ENCODE peak calls at places on chromosomes 1 and 21, in four cellular contexts. F is T-helper 2 cell, C is left ventricle myocardium inferior, D is T-helper 9 cell. Z is an unnamed sample.

GRCh38 chr1:12415239-12415543 is 185.4 kb downstream of the VPS13D start:
- DNase-seq in C (no peak), D (no peak), F (no peak), Z (no peak)

GRCh38 chr21:46667191-46667734 is 31.8 kb downstream of the PRMT2 start:
- DNase-seq in F (no peak), C (no peak), D (no peak), Z (no peak)

GRCh38 chr1:246317723-246318359 is 189.2 kb downstream of the SMYD3 start:
- DNase-seq in D (no peak), F (no peak), C (no peak), Z (no peak)

GRCh38 chr1:110248746-110249145 is 38.6 kb downstream of the KCNC4 start:
- DNase-seq in F (no peak), D (no peak), C (no peak), Z (no peak)

GRCh38 chr1:165666152-165666551 is 32.2 kb downstream of the ALDH9A1 start:
- DNase-seq in C (no peak), D (no peak), F (no peak), Z (no peak)

GRCh38 chr1:111225091-111225490 is 2.4 kb upstream of the CHI3L2 start:
- DNase-seq in F (no peak), C (no peak), D (no peak), Z (no peak)

GRCh38 chr1:22418852-22419480 is 32.7 kb upstream of the ZBTB40 start:
- DNase-seq in F (no peak), D (no peak), C (no peak), Z (no peak)

GRCh38 chr1:93471911-93472310 is 24.0 kb downstream of the FNBP1L start:
- DNase-seq in F (no peak), D (no peak), C (no peak), Z (no peak)

GRCh38 chr1:2446394-2446793 is 29.7 kb upstream of the PLCH2 start:
- DNase-seq in C (no peak), F (no peak), D (no peak), Z (peak)

GRCh38 chr1:70628973-70629372 is 217.9 kb downstream of the CTH start:
- DNase-seq in F (no peak), C (no peak), D (no peak), Z (no peak)

GRCh38 chr1:30798389-30798951 is 40.9 kb upstream of the LAPTM5 start:
- DNase-seq in C (peak), F (no peak), D (no peak), Z (no peak)

GRCh38 chr1:202272446-202272845 is 69.3 kb downstream of the UBE2T start:
- DNase-seq in C (no peak), F (no peak), D (no peak), Z (no peak)

GRCh38 chr1:19300211-19300610 is 11.6 kb upstream of the AKR7A3 start:
- DNase-seq in D (no peak), C (no peak), F (no peak), Z (no peak)

GRCh38 chr1:226659641-226660040 is 79.4 kb downstream of the ITPKB start:
- DNase-seq in C (no peak), F (no peak), D (no peak), Z (no peak)